ENCODE peak calls at places on chromosomes 11 and 22, in four cellular contexts. One of them, this sample, is unnamed.

GRCh38 chr11:95132956-95133355 is 43.3 kb downstream of the ENDOD1 start:
- DNase-seq in GM23338: no peak
- DNase-seq in T-cell: no peak
- DNase-seq in activated gamma-delta T cell treated with anti-CD3 and anti-CD28 coated beads, Interleukin-2, amount 50 U/mL, for 16 hours: no peak
- DNase-seq in this sample: no peak

GRCh38 chr22:28917747-28918543 is 34.6 kb downstream of the ZNRF3 start:
- DNase-seq in GM23338: peak; percentile 54
- DNase-seq in T-cell: no peak
- DNase-seq in activated gamma-delta T cell treated with anti-CD3 and anti-CD28 coated beads, Interleukin-2, amount 50 U/mL, for 16 hours: no peak
- DNase-seq in this sample: peak; percentile 97

GRCh38 chr11:118625976-118626375 is 18.6 kb downstream of the PHLDB1 start:
- DNase-seq in GM23338: peak; percentile 55
- DNase-seq in T-cell: no peak
- DNase-seq in activated gamma-delta T cell treated with anti-CD3 and anti-CD28 coated beads, Interleukin-2, amount 50 U/mL, for 16 hours: no peak
- DNase-seq in this sample: no peak

GRCh38 chr22:43923631-43924548 is at the start of gene PNPLA3:
- DNase-seq in GM23338: peak; percentile 98
- DNase-seq in T-cell: peak; percentile 65
- DNase-seq in activated gamma-delta T cell treated with anti-CD3 and anti-CD28 coated beads, Interleukin-2, amount 50 U/mL, for 16 hours: peak; percentile 62
- DNase-seq in this sample: peak; percentile 97

GRCh38 chr11:63918576-63919171 is 1.7 kb upstream of the RCOR2 start:
- DNase-seq in GM23338: peak; percentile 82
- DNase-seq in T-cell: no peak
- DNase-seq in activated gamma-delta T cell treated with anti-CD3 and anti-CD28 coated beads, Interleukin-2, amount 50 U/mL, for 16 hours: no peak
- DNase-seq in this sample: peak; percentile 60

GRCh38 chr11:103987631-103988594 is 48.5 kb upstream of the DDI1 start:
- DNase-seq in GM23338: peak; percentile 56
- DNase-seq in T-cell: no peak
- DNase-seq in activated gamma-delta T cell treated with anti-CD3 and anti-CD28 coated beads, Interleukin-2, amount 50 U/mL, for 16 hours: no peak
- DNase-seq in this sample: no peak

GRCh38 chr11:67468056-67468455 is 995 bp downstream of the TMEM134 start:
- DNase-seq in GM23338: no peak
- DNase-seq in T-cell: no peak
- DNase-seq in activated gamma-delta T cell treated with anti-CD3 and anti-CD28 coated beads, Interleukin-2, amount 50 U/mL, for 16 hours: no peak
- DNase-seq in this sample: no peak

GRCh38 chr11:116843661-116844060 is 6.2 kb upstream of the APOA1 start:
- DNase-seq in GM23338: no peak
- DNase-seq in T-cell: no peak
- DNase-seq in activated gamma-delta T cell treated with anti-CD3 and anti-CD28 coated beads, Interleukin-2, amount 50 U/mL, for 16 hours: no peak
- DNase-seq in this sample: no peak

GRCh38 chr22:23534851-23535717 is 45.0 kb downstream of the IGLL1 start:
- DNase-seq in GM23338: no peak
- DNase-seq in T-cell: no peak
- DNase-seq in activated gamma-delta T cell treated with anti-CD3 and anti-CD28 coated beads, Interleukin-2, amount 50 U/mL, for 16 hours: no peak
- DNase-seq in this sample: no peak

GRCh38 chr11:72292106-72292790 is 48.3 kb upstream of the PHOX2A start:
- DNase-seq in GM23338: no peak
- DNase-seq in T-cell: no peak
- DNase-seq in activated gamma-delta T cell treated with anti-CD3 and anti-CD28 coated beads, Interleukin-2, amount 50 U/mL, for 16 hours: no peak
- DNase-seq in this sample: no peak

GRCh38 chr11:8201524-8202365 is 32.9 kb upstream of the RIC3 start:
- DNase-seq in GM23338: no peak
- DNase-seq in T-cell: no peak
- DNase-seq in activated gamma-delta T cell treated with anti-CD3 and anti-CD28 coated beads, Interleukin-2, amount 50 U/mL, for 16 hours: no peak
- DNase-seq in this sample: no peak

GRCh38 chr22:37559901-37560681 is at the start of gene CDC42EP1:
- DNase-seq in GM23338: peak; percentile 72
- DNase-seq in T-cell: no peak
- DNase-seq in activated gamma-delta T cell treated with anti-CD3 and anti-CD28 coated beads, Interleukin-2, amount 50 U/mL, for 16 hours: no peak
- DNase-seq in this sample: peak; percentile 76

GRCh38 chr11:44731685-44732411 is 5.1 kb downstream of the TSPAN18 start:
- DNase-seq in GM23338: peak; percentile 51
- DNase-seq in T-cell: no peak
- DNase-seq in activated gamma-delta T cell treated with anti-CD3 and anti-CD28 coated beads, Interleukin-2, amount 50 U/mL, for 16 hours: no peak
- DNase-seq in this sample: peak; percentile 39

GRCh38 chr11:29318134-29318845 is 698.5 kb downstream of the KCNA4 start:
- DNase-seq in GM23338: no peak
- DNase-seq in T-cell: no peak
- DNase-seq in activated gamma-delta T cell treated with anti-CD3 and anti-CD28 coated beads, Interleukin-2, amount 50 U/mL, for 16 hours: no peak
- DNase-seq in this sample: no peak

GRCh38 chr11:92932023-92932422 is 37.4 kb upstream of the MTNR1B start:
- DNase-seq in GM23338: no peak
- DNase-seq in T-cell: no peak
- DNase-seq in activated gamma-delta T cell treated with anti-CD3 and anti-CD28 coated beads, Interleukin-2, amount 50 U/mL, for 16 hours: no peak
- DNase-seq in this sample: no peak

GRCh38 chr11:45928535-45929215 is 6.2 kb downstream of the LARGE2 start:
- DNase-seq in GM23338: no peak
- DNase-seq in T-cell: no peak
- DNase-seq in activated gamma-delta T cell treated with anti-CD3 and anti-CD28 coated beads, Interleukin-2, amount 50 U/mL, for 16 hours: no peak
- DNase-seq in this sample: no peak

GRCh38 chr11:41281131-41281742 is 178.2 kb downstream of the LRRC4C start:
- DNase-seq in GM23338: no peak
- DNase-seq in T-cell: no peak
- DNase-seq in activated gamma-delta T cell treated with anti-CD3 and anti-CD28 coated beads, Interleukin-2, amount 50 U/mL, for 16 hours: no peak
- DNase-seq in this sample: peak; percentile 2

GRCh38 chr11:76578655-76579046 is 91.9 kb downstream of the LRRC32 start:
- DNase-seq in GM23338: peak; percentile 39
- DNase-seq in T-cell: no peak
- DNase-seq in activated gamma-delta T cell treated with anti-CD3 and anti-CD28 coated beads, Interleukin-2, amount 50 U/mL, for 16 hours: no peak
- DNase-seq in this sample: peak; percentile 91

GRCh38 chr22:35399114-35399677 is 744 bp upstream of the MCM5 start:
- DNase-seq in GM23338: peak; percentile 52
- DNase-seq in T-cell: no peak
- DNase-seq in activated gamma-delta T cell treated with anti-CD3 and anti-CD28 coated beads, Interleukin-2, amount 50 U/mL, for 16 hours: no peak
- DNase-seq in this sample: no peak

GRCh38 chr11:63851354-63851753 is 12.4 kb downstream of the MARK2 start:
- DNase-seq in GM23338: no peak
- DNase-seq in T-cell: no peak
- DNase-seq in activated gamma-delta T cell treated with anti-CD3 and anti-CD28 coated beads, Interleukin-2, amount 50 U/mL, for 16 hours: no peak
- DNase-seq in this sample: no peak

GRCh38 chr22:35628732-35629131 is 11.6 kb upstream of the MB start:
- DNase-seq in GM23338: no peak
- DNase-seq in T-cell: no peak
- DNase-seq in activated gamma-delta T cell treated with anti-CD3 and anti-CD28 coated beads, Interleukin-2, amount 50 U/mL, for 16 hours: no peak
- DNase-seq in this sample: no peak

GRCh38 chr22:41603873-41604332 is 14.3 kb upstream of the PMM1 start:
- DNase-seq in GM23338: no peak
- DNase-seq in T-cell: peak; percentile 53
- DNase-seq in activated gamma-delta T cell treated with anti-CD3 and anti-CD28 coated beads, Interleukin-2, amount 50 U/mL, for 16 hours: peak; percentile 41
- DNase-seq in this sample: no peak

GRCh38 chr11:1437500-1437899 is 47.8 kb downstream of the BRSK2 start:
- DNase-seq in GM23338: no peak
- DNase-seq in T-cell: no peak
- DNase-seq in activated gamma-delta T cell treated with anti-CD3 and anti-CD28 coated beads, Interleukin-2, amount 50 U/mL, for 16 hours: no peak
- DNase-seq in this sample: peak; percentile 37

GRCh38 chr11:104337273-104337672 is 173.3 kb upstream of the PDGFD start:
- DNase-seq in GM23338: no peak
- DNase-seq in T-cell: no peak
- DNase-seq in activated gamma-delta T cell treated with anti-CD3 and anti-CD28 coated beads, Interleukin-2, amount 50 U/mL, for 16 hours: no peak
- DNase-seq in this sample: no peak

This sample was measured in left kidney.